ENCODE peak calls at places on chromosome 18, in eight cellular contexts. Q is naive thymus-derived CD4-positive, alpha-beta T cell; F is transverse colon; V is hepatocyte; J is heart right ventricle; X is ovary; M is IMR-90; L is AG04450. T is an unnamed sample.

GRCh38 chr18:61273533-61273932 is 59.7 kb upstream of the CDH20 start:
- DNase-seq in Q (no peak), X (no peak), V (no peak), L (no peak), J (no peak), M (no peak), F (no peak), T (no peak)

GRCh38 chr18:39523281-39523680 is 1957.7 kb upstream of the CELF4 start:
- DNase-seq in J (no peak), M (peak; percentile 57), Q (no peak), X (no peak), F (no peak), V (peak; percentile 30), L (peak; percentile 3), T (no peak)

GRCh38 chr18:77811510-77811909 is 561.9 kb downstream of the GALR1 start:
- DNase-seq in X (no peak), F (peak; percentile 53), L (no peak), Q (no peak), V (no peak), M (no peak), J (no peak), T (no peak)

GRCh38 chr18:46343940-46344372 is 239.8 kb downstream of the HAUS1 start:
- DNase-seq in Q (peak; percentile 58), V (peak; percentile 52), X (no peak), F (peak; percentile 38), M (no peak), L (no peak), J (peak; percentile 44), T (no peak)

GRCh38 chr18:43805646-43806194 is 528.4 kb upstream of the SYT4 start:
- DNase-seq in L (no peak), V (no peak), F (no peak), M (no peak), J (no peak), X (no peak), Q (no peak), T (no peak)

GRCh38 chr18:45590060-45590537 is 25.2 kb upstream of the SLC14A2 start:
- DNase-seq in J (no peak), L (no peak), F (no peak), M (peak; percentile 6), V (peak; percentile 30), Q (no peak), X (no peak), T (no peak)

GRCh38 chr18:8424481-8424880 is 184.8 kb upstream of the RAB12 start:
- DNase-seq in M (no peak), V (no peak), Q (no peak), L (no peak), F (no peak), X (no peak), J (no peak), T (no peak)

GRCh38 chr18:11859903-11860407 is 8.7 kb downstream of the CHMP1B start:
- DNase-seq in X (no peak), Q (no peak), M (peak; percentile 90), V (peak; percentile 63), F (peak; percentile 38), J (no peak), L (peak; percentile 21), T (no peak)

DNA sequence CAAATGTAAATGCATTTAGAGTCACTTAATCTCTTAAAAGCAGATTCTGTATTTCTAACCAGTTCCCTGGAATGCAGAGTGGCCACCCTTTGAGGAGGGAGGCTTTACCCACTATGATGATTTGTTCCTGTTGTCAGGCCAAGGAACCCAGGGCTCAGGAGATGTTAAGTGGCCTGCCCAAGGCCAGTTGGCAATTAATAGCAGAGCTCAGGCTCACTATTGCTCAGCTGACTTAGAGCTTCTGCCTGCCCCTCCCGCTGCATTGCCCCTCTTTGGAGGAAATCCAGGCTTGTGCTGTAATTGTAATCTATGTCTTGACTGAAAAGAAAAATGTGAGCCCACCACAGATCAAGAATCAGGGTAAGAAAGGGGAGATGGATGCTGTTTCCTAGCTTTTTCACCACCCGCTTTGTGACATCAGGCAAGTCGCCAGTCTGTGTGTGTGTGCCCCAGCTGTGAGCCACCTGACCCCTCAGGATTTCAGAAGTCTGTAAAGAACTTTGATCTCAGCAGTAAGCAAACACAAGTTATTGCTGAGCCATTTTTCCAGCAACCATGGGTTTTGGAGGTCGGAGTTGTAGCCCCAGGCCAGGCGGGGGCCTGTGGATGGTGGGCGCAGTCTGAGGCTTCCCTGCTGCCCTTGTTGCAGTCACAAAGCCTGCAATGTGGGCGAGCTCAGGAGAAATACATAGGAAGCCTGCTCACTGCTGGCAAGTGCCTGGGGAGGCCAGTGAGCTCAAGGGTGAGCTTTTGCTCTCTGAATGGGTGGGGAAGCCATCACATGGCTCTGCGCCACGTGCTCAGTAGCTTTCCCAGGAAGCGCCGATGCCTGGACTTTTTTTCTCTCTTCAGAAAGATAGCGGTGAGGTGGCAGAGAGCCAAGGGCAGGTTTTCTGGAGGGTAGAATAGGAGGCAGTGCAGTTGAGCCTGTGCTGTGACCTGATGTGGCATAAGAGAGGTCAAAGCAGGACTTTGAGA is 6.0 kb downstream of the CABLES1 start:
- DNase-seq in V (peak; percentile 88), J (no peak), X (peak; percentile 34), L (no peak), Q (no peak), F (peak; percentile 75), M (no peak), T (no peak)
- H3K27ac ChIP-seq in V (peak overlapping the region; percentile 91), J (no peak overlapping the region), X (no peak overlapping the region), L (no peak overlapping the region), Q (no peak overlapping the region), F (peak overlapping the region; percentile 21), M (no peak overlapping the region), T (peak overlapping the region; percentile 40)

GRCh38 chr18:74251297-74252031 is 40.3 kb downstream of the CYB5A start:
- DNase-seq in X (peak; percentile 46), L (no peak), J (no peak), F (no peak), V (peak; percentile 46), M (peak; percentile 72), Q (no peak), T (no peak)

GRCh38 chr18:74248189-74248975 is 43.4 kb downstream of the CYB5A start:
- DNase-seq in V (no peak), Q (no peak), X (no peak), F (no peak), L (no peak), M (no peak), J (no peak), T (no peak)

GRCh38 chr18:74249181-74249968 is 42.4 kb downstream of the CYB5A start:
- DNase-seq in M (peak; percentile 84), V (peak; percentile 63), X (peak; percentile 66), L (peak; percentile 37), J (no peak), Q (no peak), F (no peak), T (no peak)

GRCh38 chr18:74252032-74252380 is 39.8 kb downstream of the CYB5A start:
- DNase-seq in L (no peak), F (no peak), J (no peak), X (peak; percentile 52), V (no peak), Q (no peak), M (peak; percentile 53), T (no peak)

DNA sequence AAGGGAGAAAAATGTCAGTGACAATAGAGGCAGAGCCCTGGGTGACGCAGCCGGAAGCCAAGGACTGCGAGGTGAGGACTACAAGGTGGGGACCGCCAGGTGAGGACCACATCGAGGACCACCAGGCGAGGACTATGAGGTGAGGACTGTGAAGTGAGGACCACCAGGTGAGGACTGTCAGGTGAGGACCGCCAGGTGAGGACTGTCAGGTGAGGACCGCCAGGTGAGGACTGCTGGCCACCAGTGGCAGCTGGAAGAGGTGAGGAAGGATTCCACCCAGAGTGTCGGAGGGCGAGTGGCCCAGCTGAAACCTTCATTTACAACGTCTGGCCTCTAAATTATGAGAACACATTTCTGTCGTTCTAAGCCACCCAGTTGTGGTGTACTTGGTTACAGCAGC is 41.6 kb downstream of the CYB5A start:
- DNase-seq in L (no peak), X (no peak), V (no peak), F (no peak), M (no peak), Q (no peak), J (no peak), T (no peak)
- H3K27ac ChIP-seq in L (no peak overlapping the region), X (peak overlapping the region; percentile 75), V (peak overlapping the region; percentile 76), F (no peak overlapping the region), M (no peak overlapping the region), Q (no peak overlapping the region), J (no peak overlapping the region), T (no peak overlapping the region)

DNA sequence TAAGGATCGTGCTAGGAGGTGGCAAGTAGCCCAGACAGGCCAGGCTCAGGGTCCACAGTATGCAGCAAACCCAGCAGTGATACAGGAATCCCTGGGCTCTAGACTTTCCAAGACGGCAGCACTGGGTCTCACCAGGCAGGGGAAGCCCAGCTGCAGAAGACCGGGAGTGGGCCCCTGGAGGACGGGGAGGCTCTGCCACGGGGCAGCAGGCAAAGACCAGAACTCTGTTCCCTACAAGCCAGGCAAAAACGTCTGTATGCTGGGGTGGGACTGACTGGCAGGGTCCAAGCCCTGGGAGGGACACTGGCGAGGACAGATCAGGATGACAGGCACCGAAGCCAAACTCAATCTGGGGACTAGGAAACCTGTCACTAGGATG is 98.9 kb upstream of the SEC11C start:
- DNase-seq in M (no peak), V (no peak), F (no peak), J (no peak), L (no peak), X (no peak), Q (no peak), T (no peak)
- H3K27ac ChIP-seq in M (no peak overlapping the region), V (no peak overlapping the region), F (no peak overlapping the region), J (no peak overlapping the region), L (no peak overlapping the region), X (no peak overlapping the region), Q (no peak overlapping the region), T (no peak overlapping the region)

GRCh38 chr18:48902023-48902855 is 48.5 kb downstream of the SMAD7 start:
- DNase-seq in X (peak; percentile 96), M (peak; percentile 91), J (peak; percentile 91), F (peak; percentile 75), Q (no peak), V (peak; percentile 90), L (peak; percentile 78), T (no peak)

GRCh38 chr18:48904086-48904485 is 46.7 kb downstream of the SMAD7 start:
- DNase-seq in V (no peak), F (no peak), Q (no peak), M (peak; percentile 21), J (no peak), L (no peak), X (no peak), T (no peak)

GRCh38 chr18:48901145-48902022 is 49.4 kb downstream of the SMAD7 start:
- DNase-seq in J (no peak), M (no peak), F (no peak), L (no peak), X (no peak), Q (no peak), V (no peak), T (no peak)

GRCh38 chr18:48904847-48905394 is 45.8 kb downstream of the SMAD7 start:
- DNase-seq in X (no peak), L (no peak), J (no peak), F (no peak), V (no peak), Q (no peak), M (no peak), T (no peak)

DNA sequence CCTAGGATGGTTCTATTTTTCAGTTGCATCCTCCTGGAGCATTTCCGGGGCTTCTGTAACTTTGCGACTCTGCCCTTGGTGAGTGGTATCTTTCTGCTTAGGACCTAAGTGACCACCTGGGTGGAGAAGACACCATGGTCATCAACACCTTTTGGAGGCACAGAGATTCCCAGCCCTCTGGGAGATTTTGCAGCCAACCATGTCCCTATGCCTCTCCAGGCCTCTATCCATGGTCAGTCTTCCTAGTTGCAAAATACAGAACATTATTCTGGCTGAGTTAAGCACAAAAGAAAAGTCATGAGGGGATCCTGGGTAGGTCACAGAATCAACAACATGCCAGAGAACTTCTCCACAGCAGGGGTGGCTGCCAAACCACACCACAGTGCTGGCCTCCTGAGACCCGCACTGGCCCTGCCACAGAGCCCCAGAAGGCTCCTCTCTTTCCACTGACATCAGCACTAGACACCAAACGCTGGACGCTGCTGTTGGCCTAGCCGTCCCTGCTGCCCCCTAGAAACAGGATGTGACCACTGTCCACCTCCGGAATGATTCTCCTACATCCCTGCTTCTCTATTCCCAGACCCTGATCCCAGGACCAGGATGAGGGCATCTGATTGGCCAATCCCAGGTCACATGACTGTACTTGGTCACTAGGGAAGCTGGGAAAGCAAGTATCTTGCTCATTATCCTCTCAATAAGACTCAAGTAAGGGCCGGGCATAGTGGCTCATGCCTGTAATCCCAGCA is 47.7 kb downstream of the SMAD7 start:
- DNase-seq in V (no peak), L (no peak), X (no peak), J (peak; percentile 53), Q (no peak), M (peak; percentile 34), F (no peak), T (no peak)
- H3K27ac ChIP-seq in V (peak overlapping the region; percentile 92), L (peak overlapping the region; percentile 85), X (peak overlapping the region; percentile 71), J (peak overlapping the region; percentile 16), Q (no peak overlapping the region), M (peak overlapping the region; percentile 83), F (peak overlapping the region; percentile 58), T (peak overlapping the region; percentile 52)